ENCODE peak calls at places on chromosomes 11 and 22, in four cellular contexts. D, R, C and Q are unnamed samples.

GRCh38 chr11:68256331-68256741 is 15.4 kb downstream of the C11orf24 start:
- DNase-seq in D (no peak), R (no peak), C (no peak), Q (no peak)

GRCh38 chr11:82899957-82900276 is 313 bp downstream of the PRCP start:
- DNase-seq in D (no peak), R (peak), C (no peak), Q (no peak)

GRCh38 chr11:134607963-134608750 is 196.1 kb upstream of the B3GAT1 start:
- DNase-seq in D (no peak), R (no peak), C (no peak), Q (no peak)

GRCh38 chr11:122268601-122269130 is 152.7 kb upstream of the BLID start:
- DNase-seq in D (no peak), R (no peak), C (no peak), Q (no peak)

GRCh38 chr11:97963528-97964331 is 1057.0 kb upstream of the CNTN5 start:
- DNase-seq in D (peak), R (no peak), C (no peak), Q (no peak)

GRCh38 chr22:30754971-30755759 is 60.5 kb downstream of the OSBP2 start:
- DNase-seq in D (peak), R (peak), C (no peak), Q (peak)

GRCh38 chr22:35795476-35795875 is 77.8 kb downstream of the APOL5 start:
- DNase-seq in D (no peak), R (no peak), C (no peak), Q (no peak)

GRCh38 chr11:47904048-47904447 is 55.9 kb upstream of the NUP160 start:
- DNase-seq in D (no peak), R (no peak), C (no peak), Q (no peak)

GRCh38 chr22:48811885-48812284 is 1015.8 kb downstream of the BRD1 start:
- DNase-seq in D (no peak), R (no peak), C (no peak), Q (no peak)

GRCh38 chr11:4673781-4674180 is 23.9 kb downstream of the OR51E2 start:
- DNase-seq in D (no peak), R (no peak), C (no peak), Q (no peak)

GRCh38 chr11:11366793-11367192 is 13.7 kb upstream of the CSNK2A3 start:
- DNase-seq in D (no peak), R (no peak), C (no peak), Q (no peak)

GRCh38 chr11:113949891-113950290 is 25.0 kb upstream of the HTR3A start:
- DNase-seq in D (no peak), R (no peak), C (no peak), Q (no peak)

GRCh38 chr11:115153135-115153534 is 351.1 kb downstream of the CADM1 start:
- DNase-seq in D (no peak), R (no peak), C (no peak), Q (no peak)

GRCh38 chr22:24134090-24134846 is 47.0 kb upstream of the SUSD2 start:
- DNase-seq in D (no peak), R (no peak), C (no peak), Q (no peak)

GRCh38 chr22:23826510-23827350 is 12.1 kb downstream of the DERL3 start:
- DNase-seq in D (no peak), R (peak), C (no peak), Q (no peak)

GRCh38 chr22:48906177-48906835 is 921.4 kb downstream of the BRD1 start:
- DNase-seq in D (no peak), R (no peak), C (no peak), Q (no peak)

GRCh38 chr11:131463609-131464008 is 93.2 kb downstream of the NTM start:
- DNase-seq in D (no peak), R (no peak), C (no peak), Q (no peak)

GRCh38 chr22:42743501-42743991 is 22.9 kb upstream of the A4GALT start:
- DNase-seq in D (no peak), R (no peak), C (no peak), Q (no peak)

GRCh38 chr22:33851240-33851639 is 69.0 kb downstream of the LARGE1 start:
- DNase-seq in D (no peak), R (no peak), C (no peak), Q (no peak)

GRCh38 chr11:20010861-20011225 is 149.4 kb downstream of the DBX1 start:
- DNase-seq in D (no peak), R (no peak), C (no peak), Q (no peak)
- TF ChIP-seq USF1 in D (no peak), R (no peak), C (no peak), Q (no peak)

GRCh38 chr11:2647167-2647566 is 52.6 kb downstream of the KCNQ1OT1 start:
- DNase-seq in D (no peak), R (no peak), C (no peak), Q (no peak)
- TF ChIP-seq USF1 in D (no peak), R (no peak), C (no peak), Q (no peak)

DNA sequence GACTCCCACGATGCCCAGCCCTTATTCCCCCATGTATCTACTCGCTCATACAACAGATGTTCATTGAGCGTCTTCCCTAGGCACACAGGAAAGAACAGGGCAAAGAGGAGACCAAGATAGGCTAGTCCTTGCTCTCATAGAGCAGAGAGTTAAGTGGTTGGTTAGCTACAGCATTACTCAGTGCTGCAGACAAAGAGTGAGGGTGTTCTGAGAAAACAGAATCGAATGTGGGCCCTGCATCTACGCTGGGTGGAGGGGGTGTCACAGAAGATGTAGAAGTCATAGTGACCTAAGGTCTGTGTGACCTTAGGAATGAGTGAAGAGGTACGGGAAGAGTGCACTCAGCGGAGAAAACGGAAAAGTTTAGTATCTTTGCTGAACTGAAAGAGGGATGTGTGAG is 12.3 kb downstream of the PSMD13 start:
- DNase-seq in D (no peak), R (no peak), C (no peak), Q (no peak)
- TF ChIP-seq USF1 in D (no peak), R (no peak), C (no peak), Q (no peak)

DNA sequence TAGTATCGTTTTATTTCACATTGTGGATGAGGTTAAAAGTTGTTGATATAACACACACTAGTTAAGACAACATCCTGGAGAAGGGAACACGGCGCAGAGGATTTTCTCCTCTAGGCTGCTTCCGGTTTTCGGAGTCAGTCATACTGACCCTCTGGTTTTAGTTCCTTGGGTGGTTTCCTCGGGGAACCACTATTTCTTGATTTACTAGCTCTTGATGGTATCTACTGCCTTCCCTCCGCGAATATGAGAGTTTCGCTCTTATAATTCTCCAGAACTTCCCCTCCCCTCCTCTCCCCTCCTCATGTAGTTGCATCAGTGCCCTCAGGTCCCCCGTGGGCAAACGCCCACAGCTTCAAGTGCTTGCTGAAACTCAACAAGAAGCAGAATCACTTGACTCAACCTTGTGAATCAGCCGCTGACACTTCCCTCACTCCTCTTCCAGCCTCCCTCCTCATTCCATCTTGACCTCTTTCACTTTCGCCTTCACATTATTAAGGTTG is 15.9 kb upstream of the APOBEC3A start:
- DNase-seq in D (no peak), R (no peak), C (peak), Q (no peak)
- TF ChIP-seq USF1 in D (no peak), R (no peak), C (no peak), Q (no peak)

GRCh38 chr22:50621948-50622722 is 5.8 kb downstream of the ARSA start:
- DNase-seq in D (no peak), R (peak), C (peak), Q (no peak)
- TF ChIP-seq USF1 in D (no peak), R (no peak), C (no peak), Q (no peak)

GRCh38 chr11:109680127-109680526 is 258.1 kb downstream of the C11orf87 start:
- DNase-seq in D (no peak), R (no peak), C (no peak), Q (no peak)
- TF ChIP-seq USF1 in D (no peak), R (no peak), C (no peak), Q (no peak)

GRCh38 chr11:63991558-63991957 is 5.3 kb downstream of the OTUB1 start:
- DNase-seq in D (no peak), R (no peak), C (no peak), Q (no peak)

GRCh38 chr11:63985812-63986155 is 454 bp upstream of the OTUB1 start:
- DNase-seq in D (peak), R (peak), C (peak), Q (peak)

GRCh38 chr11:63986932-63987513 is 785 bp downstream of the OTUB1 start:
- DNase-seq in D (no peak), R (no peak), C (no peak), Q (no peak)

DNA sequence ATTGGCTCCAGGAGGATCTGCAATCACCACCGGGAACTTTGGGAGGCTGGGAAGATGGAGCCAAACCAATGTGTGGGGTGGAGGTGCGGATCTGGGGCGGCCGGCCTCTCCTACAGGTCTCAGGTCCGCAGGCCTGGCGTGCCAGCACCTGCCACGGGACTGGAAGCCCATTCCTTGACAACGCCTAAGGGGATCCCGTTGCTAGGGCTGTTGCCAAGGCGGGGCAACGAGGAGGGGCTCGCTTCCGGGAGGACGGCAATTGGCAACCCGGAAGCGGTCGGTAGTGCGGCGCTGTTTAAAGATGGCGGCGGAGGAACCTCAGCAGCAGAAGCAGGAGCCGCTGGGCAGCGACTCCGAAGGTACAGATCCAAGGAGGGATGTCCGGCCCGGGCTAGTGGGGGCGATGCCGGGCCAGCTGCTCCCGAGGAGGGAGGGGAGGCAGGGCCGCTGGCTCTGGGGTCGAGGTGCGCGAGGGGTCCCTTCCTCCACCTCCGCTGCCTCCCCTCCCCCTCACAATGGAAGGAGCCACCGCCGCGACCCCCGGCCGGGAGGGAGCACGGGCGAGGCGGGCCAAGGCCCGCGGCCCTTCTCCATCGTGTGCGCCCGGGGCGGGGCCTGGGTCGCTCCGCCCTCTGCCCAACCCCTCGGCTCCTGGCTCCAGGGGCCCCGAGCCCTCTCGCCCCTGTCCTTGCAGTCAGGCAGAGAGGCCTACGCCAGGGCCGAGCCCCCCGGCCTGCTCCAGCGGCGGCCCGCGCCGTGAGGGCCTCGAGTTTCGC is at the start of gene OTUB1:
- DNase-seq in D (peak), R (peak), C (peak), Q (peak)
- TF ChIP-seq USF1 in D (no peak), R (no peak), C (no peak), Q (no peak)